ENCODE peak calls at places on chromosomes 11 and 22, in four cellular contexts. F, M, G and J are unnamed samples.

GRCh38 chr11:8068605-8069221 is 12.3 kb upstream of the TUB start:
- DNase-seq in F (peak), M (no peak), G (peak), J (peak)

GRCh38 chr11:8812438-8812837 is 98.6 kb upstream of the AKIP1 start:
- DNase-seq in F (no peak), M (peak), G (no peak), J (peak)

GRCh38 chr22:43001271-43002197 is 13.4 kb downstream of the PACSIN2 start:
- DNase-seq in F (no peak), M (no peak), G (no peak), J (peak)

GRCh38 chr11:110883266-110883665 is 171.0 kb upstream of the ARHGAP20 start:
- DNase-seq in F (no peak), M (no peak), G (no peak), J (no peak)

GRCh38 chr11:69102161-69102695 is 53.5 kb downstream of the TPCN2 start:
- DNase-seq in F (no peak), M (no peak), G (no peak), J (no peak)

GRCh38 chr11:106608677-106609076 is 409.6 kb downstream of the GUCY1A2 start:
- DNase-seq in F (no peak), M (no peak), G (no peak), J (no peak)

GRCh38 chr11:13354335-13354734 is 76.7 kb downstream of the BMAL1 start:
- DNase-seq in F (no peak), M (no peak), G (peak), J (no peak)

GRCh38 chr11:110857885-110858555 is 145.8 kb upstream of the ARHGAP20 start:
- DNase-seq in F (no peak), M (no peak), G (no peak), J (no peak)

GRCh38 chr22:45602824-45603301 is 68.8 kb upstream of the ATXN10 start:
- DNase-seq in F (peak), M (no peak), G (peak), J (peak)

GRCh38 chr11:32231909-32232493 is 141.1 kb downstream of the RCN1 start:
- DNase-seq in F (no peak), M (no peak), G (peak), J (no peak)

GRCh38 chr11:126834149-126834548 is 166.4 kb downstream of the KIRREL3 start:
- DNase-seq in F (no peak), M (no peak), G (peak), J (no peak)

GRCh38 chr11:61061081-61061826 is 41.0 kb upstream of the CD5 start:
- DNase-seq in F (no peak), M (peak), G (peak), J (peak)

GRCh38 chr11:10909141-10909883 is 51.5 kb upstream of the ZBED5 start:
- DNase-seq in F (no peak), M (no peak), G (no peak), J (no peak)

GRCh38 chr11:106495046-106495445 is 417.6 kb downstream of the AASDHPPT start:
- DNase-seq in F (no peak), M (no peak), G (no peak), J (no peak)

GRCh38 chr22:30555282-30556210 is 9.0 kb upstream of the SEC14L6 start:
- DNase-seq in F (no peak), M (no peak), G (no peak), J (no peak)

GRCh38 chr11:128174465-128175101 is 412.8 kb downstream of the ETS1 start:
- DNase-seq in F (no peak), M (no peak), G (no peak), J (no peak)

GRCh38 chr22:36350751-36351594 is 36.8 kb downstream of the MYH9 start:
- DNase-seq in F (no peak), M (no peak), G (no peak), J (no peak)
- TF ChIP-seq POLR2AphosphoS5 in F (no peak), M (no peak), G (no peak), J (no peak)

GRCh38 chr11:44611687-44612437 is 46.4 kb downstream of the CD82 start:
- DNase-seq in F (peak), M (no peak), G (no peak), J (no peak)
- TF ChIP-seq POLR2AphosphoS5 in F (peak), M (no peak), G (no peak), J (no peak)

DNA sequence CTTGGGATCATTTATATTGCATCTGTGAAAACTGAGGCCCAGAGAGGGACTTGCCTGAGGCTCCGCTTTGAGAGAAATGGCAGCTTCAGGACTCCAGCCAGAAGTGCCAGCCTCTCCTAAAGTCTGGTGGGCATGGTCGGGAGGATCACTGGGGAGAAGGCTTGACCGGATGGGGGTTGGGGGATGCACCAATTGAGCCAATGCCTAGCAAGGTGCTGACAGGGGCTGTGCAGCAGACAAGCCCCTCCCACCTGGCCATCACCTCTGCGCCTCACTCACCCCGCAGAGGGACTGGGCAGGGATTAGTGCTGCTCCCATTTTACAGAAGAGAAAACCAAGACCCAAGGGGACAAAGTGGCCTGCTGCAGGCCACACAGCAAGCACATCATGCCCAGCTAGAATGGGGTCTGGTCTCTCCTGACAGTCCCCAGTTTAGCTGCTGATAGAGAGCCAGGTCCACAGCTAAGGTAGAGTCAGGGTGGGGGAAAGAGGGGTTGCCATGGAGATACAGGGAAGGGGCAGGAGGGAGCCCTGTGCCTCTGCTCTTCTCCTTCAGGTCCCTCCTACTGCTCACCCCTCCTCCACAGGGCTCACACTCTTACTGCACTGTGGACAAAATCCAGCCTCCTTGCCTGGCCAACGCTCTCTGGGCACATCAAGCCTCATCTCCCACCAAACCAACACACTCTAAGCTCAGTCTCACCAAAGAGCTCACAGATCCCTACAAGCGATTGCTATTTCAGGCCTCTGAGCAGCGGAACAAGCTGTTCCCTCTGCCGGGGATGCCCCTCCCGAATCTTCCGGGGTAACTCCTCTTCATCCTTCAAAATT is 29.5 kb downstream of the TEF start:
- DNase-seq in F (no peak), M (no peak), G (no peak), J (peak)
- TF ChIP-seq POLR2AphosphoS5 in F (peak), M (peak), G (no peak), J (peak)

DNA sequence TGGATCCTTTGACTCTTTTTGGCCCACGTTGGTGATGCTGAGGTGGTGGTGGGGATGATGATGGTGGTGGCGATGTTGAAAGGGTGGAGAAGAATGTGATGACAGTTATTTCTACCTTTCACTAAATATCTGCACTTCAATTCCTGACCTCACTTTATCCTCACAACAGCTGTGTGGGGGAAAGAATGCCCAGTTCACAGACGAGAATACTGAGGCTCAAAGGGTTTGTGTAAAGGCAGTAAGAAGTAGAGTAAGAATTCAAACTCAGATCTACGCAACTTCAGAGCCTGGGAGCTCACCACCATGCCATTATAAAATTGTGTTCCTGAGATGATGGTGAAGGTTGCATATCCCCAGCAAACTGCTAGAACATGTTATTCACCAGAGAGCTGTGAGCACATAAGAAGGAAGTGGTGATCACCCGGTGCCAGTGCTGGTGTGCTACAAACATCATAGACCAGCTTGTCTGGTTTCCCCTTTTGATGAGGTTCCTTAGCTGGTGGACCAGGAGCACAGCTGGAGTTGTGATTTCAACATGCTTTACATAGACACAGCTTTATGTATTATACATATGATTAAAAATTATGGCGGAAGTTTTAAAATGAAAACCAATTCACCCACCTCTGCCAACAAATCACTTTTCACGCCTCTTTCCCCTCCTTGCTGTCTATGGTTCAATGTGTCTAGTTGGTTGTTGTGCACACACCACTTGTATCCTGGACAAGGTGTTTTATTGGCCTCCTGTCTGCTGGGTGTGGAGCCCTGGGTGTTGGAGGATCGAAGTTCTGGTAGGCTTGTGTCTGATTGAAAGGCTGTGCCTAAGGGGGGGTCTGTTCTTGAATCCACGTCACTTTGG is 6.2 kb downstream of the ST14 start:
- DNase-seq in F (no peak), M (no peak), G (no peak), J (no peak)
- TF ChIP-seq POLR2AphosphoS5 in F (peak), M (no peak), G (no peak), J (no peak)

DNA sequence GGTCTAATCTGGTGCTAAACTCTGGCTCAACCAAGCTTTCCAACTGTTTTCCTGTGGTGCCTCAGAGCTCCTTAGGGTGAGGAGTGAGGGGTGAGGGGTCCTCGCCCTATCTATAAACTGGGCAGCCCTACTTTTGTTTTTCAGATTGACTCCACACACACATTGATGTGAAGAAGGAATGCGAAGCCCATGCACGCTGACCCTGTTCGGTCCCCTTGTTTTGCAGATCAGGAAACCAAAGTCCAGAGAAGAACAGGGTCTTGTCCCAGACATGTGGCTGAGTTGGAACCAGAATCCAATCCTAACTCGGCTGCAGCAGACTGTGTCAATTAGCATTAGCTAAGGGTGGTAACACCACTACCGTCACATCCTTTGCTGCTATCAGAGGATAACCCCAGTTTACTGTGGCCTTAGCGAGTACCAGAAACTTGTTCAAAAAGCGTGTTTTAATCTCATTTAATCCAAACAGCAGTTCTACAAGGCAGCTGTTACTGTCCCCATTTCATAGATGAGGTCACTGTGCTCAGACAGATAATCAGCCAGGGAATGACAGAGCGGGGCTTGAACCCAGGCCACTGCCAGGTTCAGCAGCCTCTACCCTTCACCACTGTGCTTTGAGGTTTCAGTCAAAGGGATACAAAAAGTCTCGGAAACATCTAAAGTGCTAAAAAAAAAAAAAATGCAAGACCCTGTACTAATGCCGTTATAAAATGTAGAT is 145.3 kb upstream of the SYT13 start:
- DNase-seq in F (no peak), M (no peak), G (no peak), J (no peak)
- TF ChIP-seq POLR2AphosphoS5 in F (no peak), M (no peak), G (no peak), J (no peak)

DNA sequence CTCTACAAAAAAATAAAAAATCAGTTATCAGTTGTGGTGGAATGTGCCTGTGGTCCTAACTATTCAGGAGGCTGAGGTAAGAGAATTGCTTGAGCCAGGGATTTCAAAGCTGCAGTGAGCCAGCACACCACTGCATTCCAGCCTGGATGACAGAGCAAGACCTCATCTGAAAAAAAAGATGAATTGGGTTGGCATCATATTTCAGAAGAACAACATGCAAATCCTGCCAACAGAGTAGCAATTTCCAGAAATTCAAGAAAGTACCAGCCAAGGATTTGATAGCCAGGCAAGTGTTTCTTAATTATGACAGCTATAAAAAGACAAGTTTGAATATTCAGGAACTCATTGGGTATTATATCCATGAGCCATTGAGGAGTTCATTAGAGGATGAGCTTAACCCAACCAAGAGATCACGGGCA is 75.2 kb downstream of the USP47 start:
- DNase-seq in F (no peak), M (no peak), G (no peak), J (no peak)
- TF ChIP-seq POLR2AphosphoS5 in F (no peak), M (no peak), G (no peak), J (no peak)